ENCODE peak calls at places on chromosome 6, in five cellular contexts. I, W, F, S and T are unnamed samples.
A peak's percentile ranks its signal among the peaks of the same experiment; 100 is the strongest.

GRCh38 chr6:90502866-90503407 is 83.9 kb downstream of the MAP3K7 start:
- DNase-seq in I (no peak), W (no peak), F (no peak), S (no peak), T (no peak)

GRCh38 chr6:74964871-74965441 is 240.9 kb downstream of the COL12A1 start:
- DNase-seq in I (peak; percentile 29), W (no peak), F (no peak), S (no peak), T (no peak)

GRCh38 chr6:21404577-21404976 is 189.0 kb upstream of the SOX4 start:
- DNase-seq in I (no peak), W (no peak), F (no peak), S (no peak), T (no peak)

GRCh38 chr6:73983367-73983766 is 287.4 kb downstream of the CD109 start:
- DNase-seq in I (no peak), W (no peak), F (no peak), S (no peak), T (no peak)

GRCh38 chr6:167058261-167058660 is 59.1 kb downstream of the CEP43 start:
- DNase-seq in I (no peak), W (no peak), F (no peak), S (no peak), T (no peak)

GRCh38 chr6:30955367-30956042 is 14.7 kb downstream of the MUCL3 start:
- DNase-seq in I (no peak), W (peak; percentile 76), F (peak; percentile 86), S (peak; percentile 77), T (peak; percentile 53)

GRCh38 chr6:38708483-38708882 is 5.5 kb upstream of the GLO1 start:
- DNase-seq in I (no peak), W (no peak), F (no peak), S (no peak), T (no peak)

GRCh38 chr6:1917628-1918371 is 308.1 kb downstream of the FOXC1 start:
- DNase-seq in I (peak; percentile 26), W (no peak), F (no peak), S (peak; percentile 18), T (no peak)

GRCh38 chr6:127119361-127120108 is 1.1 kb downstream of the RSPO3 start:
- DNase-seq in I (no peak), W (no peak), F (peak; percentile 27), S (peak; percentile 15), T (no peak)

GRCh38 chr6:13302751-13303667 is 25.3 kb downstream of the TBC1D7 start:
- DNase-seq in I (peak; percentile 85), W (peak; percentile 48), F (peak; percentile 66), S (no peak), T (peak; percentile 95)

GRCh38 chr6:145349950-145350510 is 385.3 kb downstream of the EPM2A start:
- DNase-seq in I (no peak), W (no peak), F (no peak), S (no peak), T (no peak)

GRCh38 chr6:251920-252319 is 40.4 kb upstream of the DUSP22 start:
- DNase-seq in I (no peak), W (no peak), F (no peak), S (no peak), T (no peak)

GRCh38 chr6:41239467-41240159 is 11.5 kb downstream of the TREML4 start:
- DNase-seq in I (no peak), W (no peak), F (no peak), S (no peak), T (no peak)

GRCh38 chr6:402901-403658 is 11.5 kb downstream of the IRF4 start:
- DNase-seq in I (no peak), W (no peak), F (no peak), S (peak; percentile 79), T (no peak)

GRCh38 chr6:39821014-39821738 is 29.0 kb downstream of the DAAM2 start:
- DNase-seq in I (no peak), W (no peak), F (no peak), S (no peak), T (no peak)

GRCh38 chr6:152598858-152599537 is 38.2 kb downstream of the SYNE1 start:
- DNase-seq in I (no peak), W (no peak), F (peak; percentile 45), S (no peak), T (no peak)

GRCh38 chr6:105087571-105088211 is 92.1 kb downstream of the POPDC3 start:
- DNase-seq in I (peak; percentile 42), W (peak; percentile 27), F (no peak), S (no peak), T (peak; percentile 76)

GRCh38 chr6:106192824-106193223 is 106.7 kb downstream of the PRDM1 start:
- DNase-seq in I (no peak), W (no peak), F (no peak), S (no peak), T (no peak)

GRCh38 chr6:3306848-3307247 is 48.1 kb downstream of the PSMG4 start:
- DNase-seq in I (no peak), W (no peak), F (no peak), S (no peak), T (no peak)

GRCh38 chr6:97282238-97282725 is 734 bp downstream of the MMS22L start:
- DNase-seq in I (no peak), W (no peak), F (no peak), S (no peak), T (peak; percentile 47)

GRCh38 chr6:5513393-5513792 is 252.1 kb downstream of the FARS2 start:
- DNase-seq in I (no peak), W (no peak), F (no peak), S (no peak), T (no peak)

GRCh38 chr6:25035451-25036435 is 100.0 kb upstream of the RIPOR2 start:
- DNase-seq in I (no peak), W (no peak), F (no peak), S (no peak), T (no peak)

GRCh38 chr6:43916924-43917877 is 147.2 kb downstream of the VEGFA start:
- DNase-seq in I (no peak), W (no peak), F (peak; percentile 58), S (no peak), T (no peak)

GRCh38 chr6:37029249-37029959 is 23.9 kb downstream of the FGD2 start:
- DNase-seq in I (peak; percentile 69), W (peak; percentile 34), F (peak; percentile 81), S (peak; percentile 38), T (peak; percentile 69)

GRCh38 chr6:112879920-112880413 is 532.8 kb downstream of the RFPL4B start:
- DNase-seq in I (no peak), W (peak; percentile 6), F (no peak), S (peak; percentile 12), T (peak; percentile 45)

GRCh38 chr6:158043586-158044524 is 62.2 kb downstream of the SYNJ2 start:
- DNase-seq in I (no peak), W (no peak), F (peak; percentile 67), S (no peak), T (no peak)

GRCh38 chr6:69705954-69706353 is 90.9 kb downstream of the LMBRD1 start:
- DNase-seq in I (no peak), W (no peak), F (no peak), S (no peak), T (no peak)

GRCh38 chr6:26464014-26464413 is 6.3 kb downstream of the BTN2A1 start:
- DNase-seq in I (no peak), W (no peak), F (no peak), S (no peak), T (no peak)

GRCh38 chr6:157911786-157912185 is 69.9 kb upstream of the SYNJ2 start:
- DNase-seq in I (no peak), W (no peak), F (no peak), S (no peak), T (no peak)

GRCh38 chr6:14630136-14630535 is 512.6 kb downstream of the CD83 start:
- DNase-seq in I (no peak), W (no peak), F (no peak), S (no peak), T (no peak)

GRCh38 chr6:136335736-136336362 is 46.2 kb upstream of the BCLAF1 start:
- DNase-seq in I (no peak), W (no peak), F (no peak), S (no peak), T (peak; percentile 43)

GRCh38 chr6:40779399-40779798 is 192.2 kb upstream of the LRFN2 start:
- DNase-seq in I (no peak), W (no peak), F (peak; percentile 33), S (no peak), T (no peak)

GRCh38 chr6:148677594-148678476 is 69.0 kb upstream of the UST start:
- DNase-seq in I (no peak), W (peak; percentile 72), F (no peak), S (no peak), T (peak; percentile 30)

GRCh38 chr6:4941782-4942672 is 61.8 kb downstream of the RPP40 start:
- DNase-seq in I (peak; percentile 85), W (no peak), F (peak; percentile 40), S (peak; percentile 33), T (peak; percentile 12)

GRCh38 chr6:100466410-100467143 is 1.9 kb upstream of the SIM1 start:
- DNase-seq in I (no peak), W (no peak), F (no peak), S (no peak), T (no peak)

GRCh38 chr6:28167926-28168325 is 26.2 kb downstream of the ZKSCAN8 start:
- DNase-seq in I (no peak), W (no peak), F (no peak), S (no peak), T (no peak)